ENCODE peak calls at places on chromosomes 11 and 22, in eight cellular contexts. One of them, this sample, is unnamed.

GRCh38 chr11:117483372-117483771 is 155.7 kb downstream of the CEP164 start:
- DNase-seq in H9: no peak
- DNase-seq in colonic mucosa: no peak
- DNase-seq in coronary artery: no peak
- DNase-seq in fibroblast of lung: no peak
- DNase-seq in Panc1: no peak
- DNase-seq in brain microvascular endothelial cell: no peak
- DNase-seq in cardiac muscle cell: no peak
- DNase-seq in this sample: no peak

GRCh38 chr11:118241191-118242098 is 10.7 kb downstream of the MPZL3 start:
- DNase-seq in colonic mucosa: peak
- DNase-seq in coronary artery: no peak
- DNase-seq in H9: no peak
- DNase-seq in cardiac muscle cell: no peak
- DNase-seq in fibroblast of lung: peak
- DNase-seq in Panc1: no peak
- DNase-seq in brain microvascular endothelial cell: no peak
- DNase-seq in this sample: peak

GRCh38 chr22:20524004-20524481 is 16.6 kb downstream of the MED15 start:
- DNase-seq in brain microvascular endothelial cell: no peak
- DNase-seq in cardiac muscle cell: no peak
- DNase-seq in H9: no peak
- DNase-seq in Panc1: no peak
- DNase-seq in coronary artery: no peak
- DNase-seq in fibroblast of lung: peak
- DNase-seq in colonic mucosa: no peak
- DNase-seq in this sample: peak

GRCh38 chr22:39748877-39749276 is 144.7 kb downstream of the ENTHD1 start:
- DNase-seq in colonic mucosa: no peak
- DNase-seq in fibroblast of lung: peak
- DNase-seq in H9: no peak
- DNase-seq in coronary artery: no peak
- DNase-seq in brain microvascular endothelial cell: no peak
- DNase-seq in cardiac muscle cell: no peak
- DNase-seq in Panc1: peak
- DNase-seq in this sample: peak

GRCh38 chr11:61961570-61962212 is 5.7 kb downstream of the FTH1 start:
- DNase-seq in brain microvascular endothelial cell: peak
- DNase-seq in Panc1: no peak
- DNase-seq in cardiac muscle cell: no peak
- DNase-seq in H9: no peak
- DNase-seq in fibroblast of lung: no peak
- DNase-seq in colonic mucosa: peak
- DNase-seq in coronary artery: peak
- DNase-seq in this sample: peak

GRCh38 chr11:106208795-106209194 is 131.3 kb downstream of the AASDHPPT start:
- DNase-seq in H9: no peak
- DNase-seq in cardiac muscle cell: peak
- DNase-seq in Panc1: no peak
- DNase-seq in colonic mucosa: no peak
- DNase-seq in brain microvascular endothelial cell: no peak
- DNase-seq in coronary artery: no peak
- DNase-seq in fibroblast of lung: no peak
- DNase-seq in this sample: no peak

GRCh38 chr22:46714550-46714949 is 23.5 kb downstream of the CERK start:
- DNase-seq in fibroblast of lung: peak
- DNase-seq in coronary artery: no peak
- DNase-seq in Panc1: no peak
- DNase-seq in brain microvascular endothelial cell: no peak
- DNase-seq in colonic mucosa: no peak
- DNase-seq in cardiac muscle cell: no peak
- DNase-seq in H9: no peak
- DNase-seq in this sample: peak

GRCh38 chr11:100484948-100485347 is 202.1 kb upstream of the ARHGAP42 start:
- DNase-seq in colonic mucosa: no peak
- DNase-seq in cardiac muscle cell: no peak
- DNase-seq in fibroblast of lung: no peak
- DNase-seq in Panc1: no peak
- DNase-seq in coronary artery: no peak
- DNase-seq in brain microvascular endothelial cell: no peak
- DNase-seq in H9: no peak
- DNase-seq in this sample: no peak

GRCh38 chr22:49886346-49887073 is 31.7 kb downstream of the ALG12 start:
- DNase-seq in coronary artery: no peak
- DNase-seq in H9: no peak
- DNase-seq in cardiac muscle cell: no peak
- DNase-seq in fibroblast of lung: no peak
- DNase-seq in brain microvascular endothelial cell: no peak
- DNase-seq in colonic mucosa: no peak
- DNase-seq in Panc1: no peak
- DNase-seq in this sample: no peak

GRCh38 chr11:57823859-57824258 is 62.3 kb downstream of the CTNND1 start:
- DNase-seq in Panc1: no peak
- DNase-seq in colonic mucosa: no peak
- DNase-seq in H9: no peak
- DNase-seq in coronary artery: no peak
- DNase-seq in brain microvascular endothelial cell: no peak
- DNase-seq in cardiac muscle cell: no peak
- DNase-seq in fibroblast of lung: no peak
- DNase-seq in this sample: no peak

GRCh38 chr22:23835773-23836144 is 3.0 kb downstream of the DERL3 start:
- DNase-seq in fibroblast of lung: no peak
- DNase-seq in Panc1: no peak
- DNase-seq in coronary artery: no peak
- DNase-seq in colonic mucosa: no peak
- DNase-seq in cardiac muscle cell: no peak
- DNase-seq in H9: no peak
- DNase-seq in brain microvascular endothelial cell: no peak
- DNase-seq in this sample: no peak

GRCh38 chr11:124935548-124936514 is at the start of gene HEPACAM:
- DNase-seq in H9: no peak
- DNase-seq in brain microvascular endothelial cell: no peak
- DNase-seq in colonic mucosa: no peak
- DNase-seq in cardiac muscle cell: no peak
- DNase-seq in Panc1: no peak
- DNase-seq in coronary artery: no peak
- DNase-seq in fibroblast of lung: no peak
- DNase-seq in this sample: no peak

GRCh38 chr11:41461057-41461681 is 1.7 kb upstream of the LRRC4C start:
- DNase-seq in brain microvascular endothelial cell: no peak
- DNase-seq in cardiac muscle cell: no peak
- DNase-seq in fibroblast of lung: no peak
- DNase-seq in Panc1: peak
- DNase-seq in colonic mucosa: no peak
- DNase-seq in H9: no peak
- DNase-seq in coronary artery: no peak
- DNase-seq in this sample: peak

GRCh38 chr11:33531743-33532181 is 168.9 kb downstream of the C11orf91 start:
- DNase-seq in coronary artery: no peak
- DNase-seq in colonic mucosa: no peak
- DNase-seq in Panc1: no peak
- DNase-seq in fibroblast of lung: peak
- DNase-seq in cardiac muscle cell: no peak
- DNase-seq in brain microvascular endothelial cell: peak
- DNase-seq in H9: no peak
- DNase-seq in this sample: peak

GRCh38 chr11:33532720-33533119 is 167.9 kb downstream of the C11orf91 start:
- DNase-seq in coronary artery: no peak
- DNase-seq in cardiac muscle cell: no peak
- DNase-seq in brain microvascular endothelial cell: no peak
- DNase-seq in H9: no peak
- DNase-seq in Panc1: no peak
- DNase-seq in fibroblast of lung: no peak
- DNase-seq in colonic mucosa: no peak
- DNase-seq in this sample: no peak

GRCh38 chr11:33530824-33531223 is 169.8 kb downstream of the C11orf91 start:
- DNase-seq in fibroblast of lung: peak
- DNase-seq in coronary artery: no peak
- DNase-seq in cardiac muscle cell: no peak
- DNase-seq in colonic mucosa: no peak
- DNase-seq in Panc1: no peak
- DNase-seq in brain microvascular endothelial cell: peak
- DNase-seq in H9: no peak
- DNase-seq in this sample: peak

GRCh38 chr11:33533668-33534067 is 167.0 kb downstream of the C11orf91 start:
- DNase-seq in Panc1: no peak
- DNase-seq in coronary artery: no peak
- DNase-seq in brain microvascular endothelial cell: no peak
- DNase-seq in cardiac muscle cell: no peak
- DNase-seq in fibroblast of lung: peak
- DNase-seq in H9: no peak
- DNase-seq in colonic mucosa: no peak
- DNase-seq in this sample: peak

GRCh38 chr11:33532257-33532656 is 168.4 kb downstream of the C11orf91 start:
- DNase-seq in cardiac muscle cell: no peak
- DNase-seq in Panc1: no peak
- DNase-seq in coronary artery: no peak
- DNase-seq in brain microvascular endothelial cell: no peak
- DNase-seq in H9: no peak
- DNase-seq in colonic mucosa: no peak
- DNase-seq in fibroblast of lung: no peak
- DNase-seq in this sample: no peak
- TF ChIP-seq CTCF in cardiac muscle cell: no peak
- TF ChIP-seq CTCF in Panc1: no peak
- TF ChIP-seq CTCF in coronary artery: no peak
- TF ChIP-seq CTCF in brain microvascular endothelial cell: no peak
- TF ChIP-seq CTCF in H9: no peak
- TF ChIP-seq CTCF in colonic mucosa: no peak
- TF ChIP-seq CTCF in fibroblast of lung: no peak
- TF ChIP-seq CTCF in this sample: no peak

GRCh38 chr22:32103648-32104326 is 55.3 kb downstream of the C22orf42 start:
- DNase-seq in brain microvascular endothelial cell: no peak
- DNase-seq in coronary artery: no peak
- DNase-seq in cardiac muscle cell: no peak
- DNase-seq in fibroblast of lung: no peak
- DNase-seq in Panc1: no peak
- DNase-seq in colonic mucosa: no peak
- DNase-seq in H9: no peak
- DNase-seq in this sample: peak
- TF ChIP-seq CTCF in brain microvascular endothelial cell: peak
- TF ChIP-seq CTCF in coronary artery: no peak
- TF ChIP-seq CTCF in cardiac muscle cell: no peak
- TF ChIP-seq CTCF in fibroblast of lung: peak
- TF ChIP-seq CTCF in Panc1: peak
- TF ChIP-seq CTCF in colonic mucosa: no peak
- TF ChIP-seq CTCF in H9: peak
- TF ChIP-seq CTCF in this sample: peak

GRCh38 chr11:111975076-111975806 is 38.1 kb downstream of the DIXDC1 start:
- DNase-seq in brain microvascular endothelial cell: no peak
- DNase-seq in fibroblast of lung: no peak
- DNase-seq in Panc1: no peak
- DNase-seq in colonic mucosa: no peak
- DNase-seq in H9: no peak
- DNase-seq in coronary artery: no peak
- DNase-seq in cardiac muscle cell: no peak
- DNase-seq in this sample: no peak
- TF ChIP-seq CTCF in brain microvascular endothelial cell: no peak
- TF ChIP-seq CTCF in fibroblast of lung: peak
- TF ChIP-seq CTCF in Panc1: peak
- TF ChIP-seq CTCF in colonic mucosa: no peak
- TF ChIP-seq CTCF in H9: no peak
- TF ChIP-seq CTCF in coronary artery: peak
- TF ChIP-seq CTCF in cardiac muscle cell: no peak
- TF ChIP-seq CTCF in this sample: peak

GRCh38 chr11:114251797-114252327 is 44.3 kb upstream of the NNMT start:
- DNase-seq in cardiac muscle cell: no peak
- DNase-seq in Panc1: no peak
- DNase-seq in colonic mucosa: no peak
- DNase-seq in fibroblast of lung: no peak
- DNase-seq in coronary artery: no peak
- DNase-seq in H9: peak
- DNase-seq in brain microvascular endothelial cell: no peak
- DNase-seq in this sample: no peak
- TF ChIP-seq CTCF in cardiac muscle cell: no peak
- TF ChIP-seq CTCF in Panc1: no peak
- TF ChIP-seq CTCF in colonic mucosa: no peak
- TF ChIP-seq CTCF in fibroblast of lung: no peak
- TF ChIP-seq CTCF in coronary artery: no peak
- TF ChIP-seq CTCF in H9: peak
- TF ChIP-seq CTCF in brain microvascular endothelial cell: no peak
- TF ChIP-seq CTCF in this sample: no peak